ENCODE peak calls at places on chromosomes 13 and 19, in four cellular contexts. One of them, this sample, is unnamed.

GRCh38 chr19:16400911-16401675 is 70.7 kb downstream of the EPS15L1 start:
- DNase-seq in lower lobe of right lung: no peak
- DNase-seq in esophagus squamous epithelium: no peak
- DNase-seq in uterus: peak; percentile 79
- DNase-seq in this sample: no peak

GRCh38 chr19:58516246-58516836 is 3.3 kb downstream of the ZBTB45 start:
- DNase-seq in esophagus squamous epithelium: no peak
- DNase-seq in uterus: no peak
- DNase-seq in lower lobe of right lung: no peak
- DNase-seq in this sample: peak; percentile 73

GRCh38 chr13:80473695-80474094 is 132.8 kb upstream of the SPRY2 start:
- DNase-seq in lower lobe of right lung: no peak
- DNase-seq in esophagus squamous epithelium: no peak
- DNase-seq in uterus: no peak
- DNase-seq in this sample: no peak

GRCh38 chr19:48186541-48186991 is 16.1 kb downstream of the ZSWIM9 start:
- DNase-seq in uterus: no peak
- DNase-seq in esophagus squamous epithelium: no peak
- DNase-seq in lower lobe of right lung: no peak
- DNase-seq in this sample: no peak

GRCh38 chr13:50678464-50679162 is 164.9 kb downstream of the DLEU7 start:
- DNase-seq in uterus: no peak
- DNase-seq in lower lobe of right lung: no peak
- DNase-seq in esophagus squamous epithelium: no peak
- DNase-seq in this sample: no peak

GRCh38 chr13:32861304-32861703 is 154.9 kb upstream of the KL start:
- DNase-seq in lower lobe of right lung: no peak
- DNase-seq in uterus: no peak
- DNase-seq in esophagus squamous epithelium: no peak
- DNase-seq in this sample: no peak

GRCh38 chr19:10976200-10976892 is 15.5 kb downstream of the SMARCA4 start:
- DNase-seq in esophagus squamous epithelium: no peak
- DNase-seq in lower lobe of right lung: no peak
- DNase-seq in uterus: no peak
- DNase-seq in this sample: no peak

GRCh38 chr13:92463134-92463533 is 763.5 kb upstream of the GPC6 start:
- DNase-seq in lower lobe of right lung: no peak
- DNase-seq in uterus: no peak
- DNase-seq in esophagus squamous epithelium: no peak
- DNase-seq in this sample: no peak

GRCh38 chr13:76882431-76882830 is 3.8 kb downstream of the KCTD12 start:
- DNase-seq in lower lobe of right lung: peak; percentile 54
- DNase-seq in uterus: no peak
- DNase-seq in esophagus squamous epithelium: no peak
- DNase-seq in this sample: no peak

GRCh38 chr13:32225494-32225931 is 89.7 kb downstream of the ZAR1L start:
- DNase-seq in esophagus squamous epithelium: no peak
- DNase-seq in lower lobe of right lung: no peak
- DNase-seq in uterus: no peak
- DNase-seq in this sample: no peak

GRCh38 chr19:6125571-6125989 is 9.9 kb upstream of the ACSBG2 start:
- DNase-seq in uterus: peak; percentile 61
- DNase-seq in esophagus squamous epithelium: no peak
- DNase-seq in lower lobe of right lung: peak; percentile 66
- DNase-seq in this sample: no peak

GRCh38 chr19:10513223-10513622 is 4.0 kb downstream of the S1PR5 start:
- DNase-seq in lower lobe of right lung: no peak
- DNase-seq in esophagus squamous epithelium: no peak
- DNase-seq in uterus: no peak
- DNase-seq in this sample: no peak

GRCh38 chr13:23608704-23609413 is 38.6 kb downstream of the TNFRSF19 start:
- DNase-seq in uterus: peak; percentile 62
- DNase-seq in esophagus squamous epithelium: no peak
- DNase-seq in lower lobe of right lung: peak; percentile 51
- DNase-seq in this sample: no peak

GRCh38 chr19:49949735-49950589 is 11.0 kb downstream of the SIGLEC11 start:
- DNase-seq in esophagus squamous epithelium: no peak
- DNase-seq in uterus: no peak
- DNase-seq in lower lobe of right lung: peak; percentile 14
- DNase-seq in this sample: no peak

GRCh38 chr13:64925727-64926126 is 2304.4 kb downstream of the PCDH9 start:
- DNase-seq in uterus: no peak
- DNase-seq in lower lobe of right lung: no peak
- DNase-seq in esophagus squamous epithelium: no peak
- DNase-seq in this sample: peak; percentile 67

GRCh38 chr19:39372047-39372802 is 18.7 kb downstream of the PAF1 start:
- DNase-seq in esophagus squamous epithelium: no peak
- DNase-seq in lower lobe of right lung: peak; percentile 56
- DNase-seq in uterus: peak; percentile 87
- DNase-seq in this sample: no peak

GRCh38 chr13:114064516-114065140 is 67.8 kb downstream of the RASA3 start:
- DNase-seq in esophagus squamous epithelium: no peak
- DNase-seq in uterus: peak; percentile 58
- DNase-seq in lower lobe of right lung: peak; percentile 47
- DNase-seq in this sample: no peak

GRCh38 chr19:42422576-42423461 is 4.4 kb downstream of the LIPE start:
- DNase-seq in esophagus squamous epithelium: no peak
- DNase-seq in uterus: no peak
- DNase-seq in lower lobe of right lung: no peak
- DNase-seq in this sample: no peak

GRCh38 chr13:75455962-75456361 is 26.0 kb downstream of the TBC1D4 start:
- DNase-seq in lower lobe of right lung: no peak
- DNase-seq in uterus: no peak
- DNase-seq in esophagus squamous epithelium: no peak
- DNase-seq in this sample: no peak

GRCh38 chr19:10143700-10144099 is 24.0 kb upstream of the EIF3G start:
- DNase-seq in esophagus squamous epithelium: no peak
- DNase-seq in lower lobe of right lung: no peak
- DNase-seq in uterus: no peak
- DNase-seq in this sample: no peak

GRCh38 chr13:35888327-35888940 is 242.7 kb downstream of the DCLK1 start:
- DNase-seq in esophagus squamous epithelium: no peak
- DNase-seq in uterus: peak; percentile 34
- DNase-seq in lower lobe of right lung: no peak
- DNase-seq in this sample: no peak

GRCh38 chr13:43128504-43128929 is 105.1 kb downstream of the DNAJC15 start:
- DNase-seq in lower lobe of right lung: no peak
- DNase-seq in esophagus squamous epithelium: no peak
- DNase-seq in uterus: peak; percentile 22
- DNase-seq in this sample: no peak

GRCh38 chr13:27634231-27634630 is 12.5 kb downstream of the POLR1D start:
- DNase-seq in lower lobe of right lung: no peak
- DNase-seq in uterus: no peak
- DNase-seq in esophagus squamous epithelium: no peak
- DNase-seq in this sample: no peak

GRCh38 chr19:40933025-40933424 is 51.0 kb upstream of the CYP2A7 start:
- DNase-seq in uterus: no peak
- DNase-seq in esophagus squamous epithelium: no peak
- DNase-seq in lower lobe of right lung: no peak
- DNase-seq in this sample: no peak

GRCh38 chr19:30073152-30074000 is 131.3 kb downstream of the URI1 start:
- DNase-seq in uterus: no peak
- DNase-seq in lower lobe of right lung: peak; percentile 13
- DNase-seq in esophagus squamous epithelium: no peak
- DNase-seq in this sample: no peak

GRCh38 chr19:8973501-8974091 is 36.6 kb downstream of the MUC16 start:
- DNase-seq in lower lobe of right lung: no peak
- DNase-seq in esophagus squamous epithelium: no peak
- DNase-seq in uterus: no peak
- DNase-seq in this sample: no peak

GRCh38 chr13:80237646-80238045 is 103.3 kb downstream of the SPRY2 start:
- DNase-seq in lower lobe of right lung: no peak
- DNase-seq in esophagus squamous epithelium: no peak
- DNase-seq in uterus: no peak
- DNase-seq in this sample: no peak

GRCh38 chr19:41821003-41821735 is 23.3 kb downstream of the LYPD4 start:
- DNase-seq in esophagus squamous epithelium: no peak
- DNase-seq in lower lobe of right lung: peak; percentile 53
- DNase-seq in uterus: no peak
- DNase-seq in this sample: no peak

GRCh38 chr13:29892149-29892548 is 41.7 kb upstream of the UBL3 start:
- DNase-seq in lower lobe of right lung: no peak
- DNase-seq in uterus: no peak
- DNase-seq in esophagus squamous epithelium: no peak
- DNase-seq in this sample: no peak

GRCh38 chr13:40381935-40382764 is 284.3 kb downstream of the FOXO1 start:
- DNase-seq in lower lobe of right lung: no peak
- DNase-seq in uterus: no peak
- DNase-seq in esophagus squamous epithelium: no peak
- DNase-seq in this sample: no peak

GRCh38 chr19:15210323-15210774 is 9.6 kb upstream of the NOTCH3 start:
- DNase-seq in lower lobe of right lung: peak; percentile 83
- DNase-seq in esophagus squamous epithelium: no peak
- DNase-seq in uterus: peak; percentile 56
- DNase-seq in this sample: peak; percentile 85

GRCh38 chr19:40691421-40692211 is 1.2 kb upstream of the NUMBL start:
- DNase-seq in uterus: peak; percentile 47
- DNase-seq in esophagus squamous epithelium: no peak
- DNase-seq in lower lobe of right lung: no peak
- DNase-seq in this sample: no peak

GRCh38 chr13:40779796-40780285 is 8.9 kb upstream of the MRPS31 start:
- DNase-seq in esophagus squamous epithelium: no peak
- DNase-seq in uterus: no peak
- DNase-seq in lower lobe of right lung: no peak
- DNase-seq in this sample: no peak

GRCh38 chr19:29260477-29261317 is 47.7 kb upstream of the UQCRFS1 start:
- DNase-seq in esophagus squamous epithelium: no peak
- DNase-seq in uterus: no peak
- DNase-seq in lower lobe of right lung: no peak
- DNase-seq in this sample: no peak

GRCh38 chr19:15173746-15174404 is 26.9 kb downstream of the NOTCH3 start:
- DNase-seq in esophagus squamous epithelium: no peak
- DNase-seq in uterus: no peak
- DNase-seq in lower lobe of right lung: no peak
- DNase-seq in this sample: no peak

GRCh38 chr19:48696353-48697010 is 711 bp downstream of the FUT2 start:
- DNase-seq in esophagus squamous epithelium: no peak
- DNase-seq in uterus: no peak
- DNase-seq in lower lobe of right lung: no peak
- DNase-seq in this sample: no peak

GRCh38 chr19:10517760-10518443 is 655 bp upstream of the S1PR5 start:
- DNase-seq in esophagus squamous epithelium: no peak
- DNase-seq in uterus: no peak
- DNase-seq in lower lobe of right lung: no peak
- DNase-seq in this sample: no peak

GRCh38 chr19:12720296-12720695 is 3.4 kb downstream of the TNPO2 start:
- DNase-seq in esophagus squamous epithelium: no peak
- DNase-seq in uterus: no peak
- DNase-seq in lower lobe of right lung: no peak
- DNase-seq in this sample: no peak
- H3K27ac ChIP-seq in esophagus squamous epithelium: peak overlapping the region; percentile 96
- H3K27ac ChIP-seq in uterus: peak overlapping the region; percentile 98
- H3K27ac ChIP-seq in lower lobe of right lung: peak overlapping the region; percentile 31
- H3K27ac ChIP-seq in this sample: no peak overlapping the region

GRCh38 chr13:111627596-111627995 is 307.2 kb downstream of the TEX29 start:
- DNase-seq in uterus: no peak
- DNase-seq in lower lobe of right lung: no peak
- DNase-seq in esophagus squamous epithelium: no peak
- DNase-seq in this sample: no peak

GRCh38 chr13:111629933-111630332 is 309.5 kb downstream of the TEX29 start:
- DNase-seq in lower lobe of right lung: no peak
- DNase-seq in esophagus squamous epithelium: no peak
- DNase-seq in uterus: no peak
- DNase-seq in this sample: no peak

GRCh38 chr13:111630411-111630810 is 310.0 kb downstream of the TEX29 start:
- DNase-seq in lower lobe of right lung: no peak
- DNase-seq in esophagus squamous epithelium: no peak
- DNase-seq in uterus: no peak
- DNase-seq in this sample: no peak

GRCh38 chr13:111629016-111629415 is 308.6 kb downstream of the TEX29 start:
- DNase-seq in esophagus squamous epithelium: no peak
- DNase-seq in lower lobe of right lung: no peak
- DNase-seq in uterus: no peak
- DNase-seq in this sample: no peak

DNA sequence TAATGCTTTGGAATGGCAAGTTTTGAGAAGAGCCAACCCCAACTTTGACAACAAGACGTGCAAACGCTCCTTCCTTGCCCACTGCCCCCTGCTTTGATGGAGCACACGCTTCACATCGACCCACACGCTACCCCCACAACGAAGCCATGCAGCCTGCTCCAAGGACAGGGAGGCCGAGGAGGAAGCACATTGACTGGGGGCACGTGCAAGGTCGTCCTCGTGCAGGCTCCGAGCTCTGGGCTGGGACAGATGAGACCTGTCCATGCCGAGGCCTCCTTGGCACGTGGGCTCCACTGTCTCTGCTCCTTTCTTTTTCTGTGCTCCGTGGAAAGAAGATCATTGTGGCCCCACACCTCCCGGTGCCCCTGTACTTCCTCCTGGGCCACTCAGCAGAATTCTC is 309.0 kb downstream of the TEX29 start:
- DNase-seq in lower lobe of right lung: no peak
- DNase-seq in esophagus squamous epithelium: no peak
- DNase-seq in uterus: no peak
- DNase-seq in this sample: no peak
- H3K9me3 ChIP-seq in lower lobe of right lung: no peaks in the 10 kb centered on the region
- H3K9me3 ChIP-seq in esophagus squamous epithelium: no peaks in the 10 kb centered on the region
- H3K9me3 ChIP-seq in uterus: no peaks in the 10 kb centered on the region
- H3K9me3 ChIP-seq in this sample: no peaks in the 10 kb centered on the region

GRCh38 chr19:46787331-46788100 is 878 bp downstream of the SLC1A5 start:
- DNase-seq in lower lobe of right lung: peak; percentile 74
- DNase-seq in uterus: peak; percentile 62
- DNase-seq in esophagus squamous epithelium: no peak
- DNase-seq in this sample: peak; percentile 64
- H3K27ac ChIP-seq in lower lobe of right lung: peak overlapping the region; percentile 90
- H3K27ac ChIP-seq in uterus: peak overlapping the region; percentile 91
- H3K27ac ChIP-seq in esophagus squamous epithelium: peak overlapping the region; percentile 95
- H3K27ac ChIP-seq in this sample: peak overlapping the region; percentile 93

GRCh38 chr19:35314858-35315470 is 14.0 kb upstream of the CD22 start:
- DNase-seq in esophagus squamous epithelium: no peak
- DNase-seq in uterus: no peak
- DNase-seq in lower lobe of right lung: no peak
- DNase-seq in this sample: no peak

GRCh38 chr19:35317464-35318043 is 11.4 kb upstream of the CD22 start:
- DNase-seq in esophagus squamous epithelium: no peak
- DNase-seq in uterus: no peak
- DNase-seq in lower lobe of right lung: no peak
- DNase-seq in this sample: peak; percentile 67

GRCh38 chr19:35316560-35316959 is 12.4 kb upstream of the CD22 start:
- DNase-seq in uterus: no peak
- DNase-seq in lower lobe of right lung: no peak
- DNase-seq in esophagus squamous epithelium: no peak
- DNase-seq in this sample: no peak

GRCh38 chr19:35314031-35314430 is 15.0 kb upstream of the CD22 start:
- DNase-seq in lower lobe of right lung: no peak
- DNase-seq in esophagus squamous epithelium: no peak
- DNase-seq in uterus: no peak
- DNase-seq in this sample: no peak

GRCh38 chr19:35315883-35316282 is 13.1 kb upstream of the CD22 start:
- DNase-seq in uterus: no peak
- DNase-seq in lower lobe of right lung: no peak
- DNase-seq in esophagus squamous epithelium: no peak
- DNase-seq in this sample: peak; percentile 13
- H3K9me3 ChIP-seq in uterus: no peaks in the 10 kb centered on the region
- H3K9me3 ChIP-seq in lower lobe of right lung: no peaks in the 10 kb centered on the region
- H3K9me3 ChIP-seq in esophagus squamous epithelium: no peaks in the 10 kb centered on the region
- H3K9me3 ChIP-seq in this sample: no peaks in the 10 kb centered on the region

This sample was measured in left lung.